ENCODE peak calls at places on chromosomes 5 and 9, in four cellular contexts. One of them, this sample, is unnamed.
A peak's percentile ranks its signal among the peaks of the same experiment; 100 is the strongest.

GRCh38 chr9:138020120-138020794 is 142.7 kb downstream of the CACNA1B start:
- DNase-seq in A673: no peak
- DNase-seq in MM.1S: no peak
- DNase-seq in cardiac muscle cell: no peak
- DNase-seq in this sample: no peak

GRCh38 chr9:93126151-93126781 is 7.8 kb downstream of the NINJ1 start:
- DNase-seq in cardiac muscle cell: no peak
- DNase-seq in A673: no peak
- DNase-seq in MM.1S: no peak
- DNase-seq in this sample: no peak

GRCh38 chr9:98964201-98964600 is 20.5 kb downstream of the COL15A1 start:
- DNase-seq in cardiac muscle cell: no peak
- DNase-seq in MM.1S: no peak
- DNase-seq in A673: no peak
- DNase-seq in this sample: no peak

GRCh38 chr9:123642291-123643278 is 286.6 kb downstream of the CRB2 start:
- DNase-seq in A673: peak; percentile 63
- DNase-seq in MM.1S: no peak
- DNase-seq in cardiac muscle cell: peak; percentile 64
- DNase-seq in this sample: no peak

GRCh38 chr9:132002827-132003704 is 76.6 kb downstream of the MED27 start:
- DNase-seq in cardiac muscle cell: no peak
- DNase-seq in A673: peak; percentile 32
- DNase-seq in MM.1S: no peak
- DNase-seq in this sample: no peak

GRCh38 chr9:93968451-93969327 is 13.5 kb upstream of the BARX1 start:
- DNase-seq in A673: no peak
- DNase-seq in cardiac muscle cell: no peak
- DNase-seq in MM.1S: no peak
- DNase-seq in this sample: peak; percentile 6

GRCh38 chr9:83384214-83384613 is 154.0 kb downstream of the FRMD3 start:
- DNase-seq in A673: no peak
- DNase-seq in MM.1S: no peak
- DNase-seq in cardiac muscle cell: no peak
- DNase-seq in this sample: no peak

GRCh38 chr5:159211712-159212111 is 2.4 kb upstream of the RNF145 start:
- DNase-seq in A673: peak; percentile 72
- DNase-seq in cardiac muscle cell: no peak
- DNase-seq in MM.1S: no peak
- DNase-seq in this sample: no peak

GRCh38 chr9:125659954-125660353 is 47.1 kb downstream of the MAPKAP1 start:
- DNase-seq in A673: no peak
- DNase-seq in MM.1S: no peak
- DNase-seq in cardiac muscle cell: peak; percentile 65
- DNase-seq in this sample: peak; percentile 20

GRCh38 chr5:132100672-132101261 is 27.2 kb downstream of the CSF2 start:
- DNase-seq in MM.1S: peak; percentile 89
- DNase-seq in A673: no peak
- DNase-seq in cardiac muscle cell: no peak
- DNase-seq in this sample: peak; percentile 61

GRCh38 chr5:112276996-112277395 is 142.1 kb downstream of the EPB41L4A start:
- DNase-seq in MM.1S: no peak
- DNase-seq in A673: no peak
- DNase-seq in cardiac muscle cell: no peak
- DNase-seq in this sample: no peak

GRCh38 chr5:90483206-90483605 is 8.5 kb downstream of the POLR3G start:
- DNase-seq in A673: no peak
- DNase-seq in cardiac muscle cell: peak; percentile 49
- DNase-seq in MM.1S: no peak
- DNase-seq in this sample: no peak

GRCh38 chr9:94593459-94594345 is at the start of gene FBP2:
- DNase-seq in cardiac muscle cell: peak; percentile 50
- DNase-seq in A673: no peak
- DNase-seq in MM.1S: no peak
- DNase-seq in this sample: no peak

GRCh38 chr5:83527722-83528438 is 56.3 kb downstream of the VCAN start:
- DNase-seq in cardiac muscle cell: peak; percentile 43
- DNase-seq in MM.1S: no peak
- DNase-seq in A673: no peak
- DNase-seq in this sample: no peak

GRCh38 chr5:96745844-96746531 is 61.8 kb downstream of the ERAP1 start:
- DNase-seq in A673: peak; percentile 76
- DNase-seq in MM.1S: no peak
- DNase-seq in cardiac muscle cell: peak; percentile 26
- DNase-seq in this sample: no peak

GRCh38 chr5:80653497-80653896 is 955 bp upstream of the MSH3 start:
- DNase-seq in cardiac muscle cell: no peak
- DNase-seq in MM.1S: no peak
- DNase-seq in A673: no peak
- DNase-seq in this sample: no peak

GRCh38 chr9:37840560-37841194 is 40.1 kb downstream of the DCAF10 start:
- DNase-seq in A673: peak; percentile 9
- DNase-seq in cardiac muscle cell: peak; percentile 83
- DNase-seq in MM.1S: no peak
- DNase-seq in this sample: no peak

GRCh38 chr5:15720515-15720914 is 220.5 kb downstream of the FBXL7 start:
- DNase-seq in MM.1S: no peak
- DNase-seq in A673: no peak
- DNase-seq in cardiac muscle cell: no peak
- DNase-seq in this sample: no peak

GRCh38 chr5:176548967-176549444 is at the start of gene CDHR2:
- DNase-seq in MM.1S: no peak
- DNase-seq in A673: no peak
- DNase-seq in cardiac muscle cell: no peak
- DNase-seq in this sample: no peak

GRCh38 chr9:74960548-74960947 is 7.8 kb upstream of the C9orf40 start:
- DNase-seq in MM.1S: no peak
- DNase-seq in A673: no peak
- DNase-seq in cardiac muscle cell: peak; percentile 56
- DNase-seq in this sample: no peak

GRCh38 chr9:133735415-133735775 is 2.8 kb downstream of the SARDH start:
- DNase-seq in MM.1S: no peak
- DNase-seq in cardiac muscle cell: no peak
- DNase-seq in A673: no peak
- DNase-seq in this sample: no peak

GRCh38 chr9:86230858-86231257 is 28.6 kb downstream of the C9orf153 start:
- DNase-seq in MM.1S: no peak
- DNase-seq in A673: no peak
- DNase-seq in cardiac muscle cell: no peak
- DNase-seq in this sample: no peak

GRCh38 chr5:149747141-149747832 is 17.2 kb downstream of the PPARGC1B start:
- DNase-seq in MM.1S: no peak
- DNase-seq in cardiac muscle cell: no peak
- DNase-seq in A673: no peak
- DNase-seq in this sample: no peak

GRCh38 chr9:134939836-134940235 is 22.1 kb upstream of the FCN1 start:
- DNase-seq in cardiac muscle cell: no peak
- DNase-seq in MM.1S: no peak
- DNase-seq in A673: no peak
- DNase-seq in this sample: no peak

GRCh38 chr5:103256178-103256577 is 2.4 kb upstream of the MACIR start:
- DNase-seq in MM.1S: no peak
- DNase-seq in cardiac muscle cell: no peak
- DNase-seq in A673: no peak
- DNase-seq in this sample: no peak

GRCh38 chr9:4579011-4579410 is 83.1 kb upstream of the PLPP6 start:
- DNase-seq in A673: no peak
- DNase-seq in cardiac muscle cell: peak; percentile 22
- DNase-seq in MM.1S: no peak
- DNase-seq in this sample: no peak

GRCh38 chr5:34048143-34048542 is 5.1 kb upstream of the C1QTNF3 start:
- DNase-seq in cardiac muscle cell: no peak
- DNase-seq in A673: no peak
- DNase-seq in MM.1S: no peak
- DNase-seq in this sample: no peak

GRCh38 chr5:149831492-149831891 is 101.4 kb downstream of the PPARGC1B start:
- DNase-seq in A673: no peak
- DNase-seq in cardiac muscle cell: no peak
- DNase-seq in MM.1S: no peak
- DNase-seq in this sample: peak; percentile 85

GRCh38 chr5:153209016-153209415 is 281.5 kb upstream of the GRIA1 start:
- DNase-seq in A673: no peak
- DNase-seq in MM.1S: no peak
- DNase-seq in cardiac muscle cell: no peak
- DNase-seq in this sample: no peak

GRCh38 chr9:93164085-93164484 is 19.9 kb upstream of the WNK2 start:
- DNase-seq in MM.1S: no peak
- DNase-seq in A673: no peak
- DNase-seq in cardiac muscle cell: no peak
- DNase-seq in this sample: no peak

GRCh38 chr5:13569088-13569715 is 375.3 kb downstream of the DNAH5 start:
- DNase-seq in A673: no peak
- DNase-seq in MM.1S: no peak
- DNase-seq in cardiac muscle cell: no peak
- DNase-seq in this sample: no peak

GRCh38 chr5:116885825-116886224 is 311.2 kb upstream of the SEMA6A start:
- DNase-seq in MM.1S: no peak
- DNase-seq in A673: no peak
- DNase-seq in cardiac muscle cell: no peak
- DNase-seq in this sample: no peak

GRCh38 chr9:108784998-108785397 is 70.8 kb downstream of the ACTL7B start:
- DNase-seq in A673: no peak
- DNase-seq in cardiac muscle cell: peak; percentile 94
- DNase-seq in MM.1S: no peak
- DNase-seq in this sample: no peak

GRCh38 chr5:10666531-10667305 is 94.3 kb downstream of the DAP start:
- DNase-seq in A673: no peak
- DNase-seq in cardiac muscle cell: no peak
- DNase-seq in MM.1S: no peak
- DNase-seq in this sample: no peak

GRCh38 chr5:172188893-172189692 is 1.1 kb upstream of the STK10 start:
- DNase-seq in A673: no peak
- DNase-seq in cardiac muscle cell: no peak
- DNase-seq in MM.1S: no peak
- DNase-seq in this sample: no peak

GRCh38 chr9:135574331-135574730 is 12.8 kb downstream of the PAEP start:
- DNase-seq in A673: no peak
- DNase-seq in cardiac muscle cell: no peak
- DNase-seq in MM.1S: no peak
- DNase-seq in this sample: no peak

GRCh38 chr9:93061791-93062299 is 3.3 kb downstream of the SUSD3 start:
- DNase-seq in MM.1S: peak; percentile 88
- DNase-seq in cardiac muscle cell: no peak
- DNase-seq in A673: no peak
- DNase-seq in this sample: peak; percentile 74

DNA sequence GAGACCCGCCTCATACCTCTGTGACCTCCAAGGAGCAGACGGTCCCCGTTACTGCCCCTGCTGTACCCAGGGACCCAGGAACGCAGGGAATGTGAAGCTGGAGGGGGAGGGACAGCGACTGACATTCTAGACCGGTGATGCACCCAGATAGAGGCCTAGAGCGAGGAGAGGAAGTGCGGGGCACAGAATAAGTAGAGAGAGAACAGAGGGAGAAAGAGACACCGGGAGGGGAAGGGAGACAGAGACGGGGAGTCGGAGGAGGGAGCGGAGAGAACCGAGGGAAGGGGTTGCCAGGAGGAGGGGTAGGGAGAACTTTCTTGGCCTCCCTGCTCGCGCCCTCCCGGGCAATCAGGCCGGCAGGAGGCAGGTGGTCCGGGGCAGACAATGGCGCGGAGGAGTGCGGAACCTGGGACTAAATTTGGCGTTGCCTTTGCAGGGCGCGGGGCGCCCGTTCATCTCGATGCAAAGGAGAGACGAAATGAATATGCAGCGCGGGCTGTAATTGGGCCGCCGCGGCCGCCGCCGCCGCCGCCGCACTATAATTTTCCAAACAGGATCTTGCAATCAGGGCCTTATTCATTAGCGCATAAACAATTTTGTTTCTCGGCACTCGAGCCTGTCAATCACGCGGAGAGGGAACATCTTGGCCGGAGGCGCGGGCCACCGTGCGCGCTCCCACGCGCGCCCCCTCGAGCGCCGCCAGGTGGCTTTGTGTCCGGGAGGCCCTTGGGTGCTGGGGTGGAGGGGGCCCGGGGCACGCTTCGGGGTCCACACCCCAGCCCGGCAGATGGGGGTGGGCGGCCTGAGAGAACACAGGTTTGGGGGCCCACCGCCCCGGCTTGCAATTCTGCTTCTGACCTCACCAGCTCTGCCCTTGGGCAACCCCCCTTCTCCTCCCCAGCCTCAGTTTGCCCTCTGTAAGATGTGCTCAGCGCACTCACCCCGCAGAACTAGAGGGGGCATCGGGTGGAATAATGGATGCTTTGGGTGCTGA is 32.9 kb downstream of the NDUFA8 start:
- DNase-seq in A673: no peak
- DNase-seq in cardiac muscle cell: peak; percentile 46
- DNase-seq in MM.1S: no peak
- DNase-seq in this sample: no peak
- TF ChIP-seq CTCF in A673: peak; percentile 26
- TF ChIP-seq CTCF in cardiac muscle cell: peak; percentile 34
- TF ChIP-seq CTCF in MM.1S: no peak
- TF ChIP-seq CTCF in this sample: no peak

DNA sequence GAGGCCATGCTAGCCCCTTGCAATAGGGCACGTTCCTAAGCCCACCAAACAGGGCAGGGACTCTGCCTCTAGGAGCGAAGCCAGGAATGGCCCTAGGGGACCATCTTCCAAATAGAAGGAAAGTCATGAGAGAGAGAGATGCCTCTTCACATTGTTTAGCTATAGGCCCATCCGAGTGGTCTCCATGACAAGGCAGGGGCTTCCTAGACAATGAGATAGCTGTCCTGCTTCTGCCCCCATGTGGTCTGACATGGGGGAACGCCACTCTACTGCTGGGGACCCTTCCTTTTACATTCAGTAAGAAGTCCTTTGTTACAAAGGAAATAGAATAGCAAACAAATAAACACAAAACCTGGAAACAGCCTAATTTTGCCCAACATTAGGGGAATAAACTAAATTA is 17.9 kb upstream of the KIF4B start:
- DNase-seq in cardiac muscle cell: no peak
- DNase-seq in MM.1S: no peak
- DNase-seq in A673: peak; percentile 56
- DNase-seq in this sample: no peak
- TF ChIP-seq CTCF in cardiac muscle cell: no peak
- TF ChIP-seq CTCF in MM.1S: no peak
- TF ChIP-seq CTCF in A673: peak; percentile 55
- TF ChIP-seq CTCF in this sample: peak; percentile 6

GRCh38 chr5:102090770-102091169 is 205.3 kb downstream of the SLCO4C1 start:
- DNase-seq in MM.1S: peak; percentile 40
- DNase-seq in cardiac muscle cell: no peak
- DNase-seq in A673: peak; percentile 58
- DNase-seq in this sample: peak; percentile 15
- TF ChIP-seq CTCF in MM.1S: peak; percentile 52
- TF ChIP-seq CTCF in cardiac muscle cell: no peak
- TF ChIP-seq CTCF in A673: peak; percentile 61
- TF ChIP-seq CTCF in this sample: peak; percentile 35

GRCh38 chr5:139392678-139393496 is 2.0 kb downstream of the PROB1 start:
- DNase-seq in cardiac muscle cell: peak; percentile 70
- DNase-seq in MM.1S: peak; percentile 86
- DNase-seq in A673: peak; percentile 88
- DNase-seq in this sample: peak; percentile 88
- TF ChIP-seq CTCF in cardiac muscle cell: peak; percentile 58
- TF ChIP-seq CTCF in MM.1S: peak; percentile 86
- TF ChIP-seq CTCF in A673: peak; percentile 74
- TF ChIP-seq CTCF in this sample: peak; percentile 94